ENCODE peak calls at places on chromosomes 1 and 21, in five cellular contexts. R is HCT116, Y is OCI-LY7, A is left lung, G is thyroid gland. I is an unnamed sample.

GRCh38 chr1:172582889-172583288 is 49.9 kb downstream of the SUCO start:
- DNase-seq in R (no peak), A (no peak), G (no peak), Y (no peak), I (no peak)

GRCh38 chr1:203557390-203557789 is 63.4 kb downstream of the OPTC start:
- DNase-seq in A (peak; percentile 43), G (no peak), Y (no peak), R (no peak), I (no peak)

GRCh38 chr21:38917045-38917774 is 111.5 kb downstream of the ETS2 start:
- DNase-seq in A (no peak), Y (no peak), G (no peak), R (no peak), I (no peak)

GRCh38 chr1:200890818-200891773 is 3.6 kb upstream of the INAVA start:
- DNase-seq in R (peak; percentile 54), Y (no peak), G (peak; percentile 12), A (no peak), I (peak; percentile 34)

GRCh38 chr21:18387994-18388393 is 15.6 kb downstream of the TMPRSS15 start:
- DNase-seq in G (no peak), Y (peak; percentile 56), R (no peak), A (no peak), I (no peak)

GRCh38 chr21:23890652-23891051 is 1716.6 kb downstream of the MRPL39 start:
- DNase-seq in R (no peak), Y (no peak), A (no peak), G (no peak), I (no peak)

GRCh38 chr1:237838320-237838719 is 52.4 kb downstream of the ZP4 start:
- DNase-seq in A (no peak), R (no peak), G (no peak), Y (no peak), I (no peak)

GRCh38 chr1:175267716-175268416 is 75.3 kb upstream of the KIAA0040 start:
- DNase-seq in Y (no peak), G (no peak), R (no peak), A (peak; percentile 33), I (peak; percentile 17)

GRCh38 chr1:212699104-212699838 is 369 bp downstream of the BATF3 start:
- DNase-seq in A (peak; percentile 50), R (peak; percentile 27), Y (peak; percentile 63), G (peak; percentile 41), I (peak; percentile 46)

GRCh38 chr1:6979003-6979577 is 193.8 kb downstream of the CAMTA1 start:
- DNase-seq in Y (no peak), G (no peak), A (no peak), R (no peak), I (no peak)

GRCh38 chr1:153805042-153805745 is 30.0 kb downstream of the SLC27A3 start:
- DNase-seq in Y (peak; percentile 90), G (peak; percentile 34), A (peak; percentile 70), R (peak; percentile 78), I (no peak)

GRCh38 chr1:44791364-44791801 is 3.4 kb upstream of the BEST4 start:
- DNase-seq in Y (no peak), R (no peak), A (peak; percentile 3), G (no peak), I (no peak)

GRCh38 chr21:45111703-45112102 is 37.3 kb downstream of the ADARB1 start:
- DNase-seq in G (peak; percentile 69), Y (no peak), A (no peak), R (no peak), I (no peak)

GRCh38 chr1:206074839-206075238 is 21.9 kb downstream of the RHEX start:
- DNase-seq in A (no peak), Y (no peak), R (no peak), G (no peak), I (no peak)
- TF ChIP-seq CTCF in A (no peak), Y (peak; percentile 30), R (no peak), G (no peak), I (no peak)

DNA sequence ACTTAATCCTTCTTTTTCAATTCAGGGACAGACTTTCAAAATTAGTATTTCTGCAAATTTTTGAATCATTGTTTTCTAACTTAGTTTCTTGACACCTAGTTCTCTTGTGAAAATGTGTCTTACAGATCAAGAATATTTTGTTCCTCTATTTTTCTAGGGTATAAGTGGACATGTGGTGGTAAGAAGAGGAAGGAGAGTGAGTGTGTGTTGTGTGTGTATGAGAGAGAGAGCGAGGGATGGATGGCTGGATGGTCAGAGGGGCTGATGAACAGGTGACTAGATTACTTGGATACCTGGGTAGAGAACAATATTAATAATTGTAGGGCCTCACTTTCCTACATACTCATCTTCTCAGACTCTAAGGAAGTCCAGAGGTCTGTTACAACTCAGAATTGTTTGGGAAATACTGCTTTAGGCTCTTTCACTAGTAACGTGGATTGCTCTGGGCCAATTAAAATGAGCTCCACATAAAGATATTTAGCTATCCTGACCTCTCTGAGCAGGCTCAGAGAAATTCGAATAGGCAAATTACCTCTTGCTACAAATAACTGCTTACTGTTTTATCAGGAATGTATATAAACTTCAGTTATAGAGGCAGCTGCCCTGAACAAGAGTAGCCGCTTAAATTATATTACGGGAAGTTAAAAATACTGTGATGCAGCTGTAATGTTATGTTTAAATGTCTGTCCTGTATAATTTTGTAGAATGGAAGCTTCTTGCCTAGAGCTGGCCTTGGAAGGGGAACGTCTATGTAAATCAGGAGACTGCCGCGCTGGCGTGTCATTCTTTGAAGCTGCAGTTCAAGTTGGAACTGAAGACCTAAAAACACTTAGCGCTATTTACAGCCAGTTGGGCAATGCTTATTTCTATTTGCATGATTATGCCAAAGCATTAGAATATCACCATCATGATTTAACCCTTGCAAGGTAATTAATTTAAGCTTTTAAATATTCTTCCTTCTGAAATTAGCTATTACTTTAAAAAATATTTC is 19.7 kb downstream of the GPSM2 start:
- DNase-seq in A (no peak), R (no peak), G (no peak), Y (no peak), I (no peak)
- H3K27ac ChIP-seq in A (peak overlapping the region; percentile 54), R (no peak overlapping the region), G (no peak overlapping the region), Y (no peak overlapping the region), I (no peak overlapping the region)

GRCh38 chr1:206738370-206739366 is 31.9 kb upstream of the IL19 start:
- DNase-seq in G (no peak), Y (peak; percentile 47), R (peak; percentile 16), A (no peak), I (no peak)
- TF ChIP-seq CTCF in G (no peak), Y (peak; percentile 59), R (peak; percentile 68), A (no peak), I (peak; percentile 46)

DNA sequence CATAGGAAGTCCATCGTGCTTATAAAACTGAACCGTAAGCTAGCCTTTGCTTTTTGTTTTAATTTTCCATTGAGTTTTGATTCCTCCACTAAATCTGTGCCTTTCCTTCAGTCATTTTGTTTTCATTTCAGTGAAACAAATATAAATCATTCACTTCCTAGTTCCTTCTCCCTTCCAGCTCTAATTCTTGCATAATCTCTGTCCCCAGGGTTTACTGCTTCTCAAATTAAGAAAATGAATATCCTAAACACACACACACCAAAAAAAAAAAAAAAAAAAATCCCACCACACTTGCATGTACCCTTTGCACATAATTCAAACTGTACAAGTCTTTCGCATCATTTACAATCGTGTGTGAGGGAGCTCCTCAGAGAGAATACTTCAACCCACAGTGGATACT is 6.8 kb downstream of the KCNH1 start:
- DNase-seq in R (no peak), A (no peak), Y (no peak), G (no peak), I (no peak)
- H3K27ac ChIP-seq in R (no peak overlapping the region), A (no peak overlapping the region), Y (no peak overlapping the region), G (no peak overlapping the region), I (no peak overlapping the region)

DNA sequence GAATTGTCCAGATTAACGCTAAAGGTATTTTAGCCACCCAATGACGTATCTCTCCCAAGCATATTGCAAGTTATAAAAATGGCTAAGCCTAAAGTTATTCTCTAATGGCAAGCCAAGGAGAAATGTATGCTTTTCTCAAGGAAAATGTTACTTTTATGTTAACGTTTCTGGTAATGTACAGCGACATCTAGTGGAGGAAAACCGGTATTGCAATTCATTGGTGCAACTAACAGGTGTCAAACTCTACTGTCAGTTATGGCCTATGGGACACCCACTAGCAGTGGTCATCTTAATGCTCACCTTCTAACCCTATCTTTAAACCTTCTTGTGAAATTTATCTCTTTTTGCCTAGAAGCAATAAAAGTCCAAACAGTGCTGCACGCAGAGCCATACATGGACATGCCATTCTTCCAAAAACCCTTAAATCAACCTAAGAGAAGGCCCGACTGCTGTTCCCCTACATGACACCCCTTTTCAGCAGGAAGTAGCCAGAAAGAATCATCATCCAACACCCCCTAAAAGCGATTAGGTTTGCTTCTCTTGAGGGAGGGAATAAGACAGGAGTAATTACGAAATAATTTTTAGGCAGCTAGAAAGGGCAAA is 68.7 kb upstream of the LRIF1 start:
- DNase-seq in Y (peak; percentile 73), R (peak; percentile 18), G (no peak), A (no peak), I (no peak)
- TF ChIP-seq CTCF in Y (peak; percentile 94), R (peak; percentile 24), G (no peak), A (peak; percentile 87), I (peak; percentile 66)

GRCh38 chr1:69755647-69756046 is 187.9 kb downstream of the LRRC7 start:
- DNase-seq in G (no peak), A (no peak), R (no peak), Y (no peak), I (no peak)
- H3K27ac ChIP-seq in G (no peak overlapping the region), A (no peak overlapping the region), R (no peak overlapping the region), Y (no peak overlapping the region), I (no peak overlapping the region)

GRCh38 chr1:90613371-90613770 is 103.7 kb downstream of the BARHL2 start:
- DNase-seq in Y (no peak), A (no peak), R (no peak), G (no peak), I (no peak)

GRCh38 chr1:90612033-90612432 is 105.1 kb downstream of the BARHL2 start:
- DNase-seq in G (no peak), R (no peak), Y (no peak), A (no peak), I (no peak)

GRCh38 chr1:90616395-90616794 is 100.7 kb downstream of the BARHL2 start:
- DNase-seq in R (peak; percentile 18), A (no peak), Y (no peak), G (peak; percentile 3), I (peak; percentile 42)

GRCh38 chr1:90614872-90615271 is 102.2 kb downstream of the BARHL2 start:
- DNase-seq in A (no peak), Y (no peak), R (no peak), G (no peak), I (no peak)
- TF ChIP-seq CTCF in A (no peak), Y (peak; percentile 65), R (no peak), G (no peak), I (no peak)